ENCODE peak calls at places on chromosomes 4 and X, in nine cellular contexts. Y is T-cell, L is H7, O is T follicular helper cell, N is left ventricle myocardium superior, K is tibial artery, X is fibroblast of pulmonary artery, M is Peyer's patch, C is AG09309. D is an unnamed sample.

GRCh38 chr4:111174331-111174730 is 551.5 kb upstream of the PITX2 start:
- DNase-seq in M (no peak), Y (no peak), O (no peak), X (no peak), L (no peak), K (no peak), C (no peak), N (no peak), D (peak; percentile 28)

GRCh38 chrX:28802625-28803024 is 215.4 kb downstream of the IL1RAPL1 start:
- DNase-seq in O (no peak), X (peak; percentile 10), K (no peak), C (no peak), L (no peak), N (no peak), M (no peak), Y (no peak), D (no peak)

GRCh38 chr4:119260528-119260927 is 48.0 kb downstream of the USP53 start:
- DNase-seq in O (no peak), X (no peak), Y (no peak), L (no peak), K (no peak), C (no peak), M (no peak), N (no peak), D (no peak)

GRCh38 chr4:111770514-111770913 is 374.7 kb upstream of the FAM241A start:
- DNase-seq in L (no peak), M (no peak), O (no peak), C (no peak), N (no peak), K (no peak), X (no peak), Y (no peak), D (no peak)

GRCh38 chr4:3451956-3452355 is 10.2 kb downstream of the HGFAC start:
- DNase-seq in M (no peak), Y (no peak), C (no peak), L (peak; percentile 8), X (peak; percentile 18), K (no peak), N (no peak), O (no peak), D (no peak)

GRCh38 chrX:38142598-38142997 is 78.1 kb downstream of the SRPX start:
- DNase-seq in C (peak; percentile 32), L (no peak), Y (no peak), O (no peak), N (no peak), M (no peak), K (no peak), X (peak; percentile 91), D (no peak)

GRCh38 chrX:104098151-104098808 is 14.0 kb upstream of the ZCCHC18 start:
- DNase-seq in K (no peak), Y (peak; percentile 45), L (peak; percentile 48), C (peak; percentile 62), X (peak; percentile 83), O (peak; percentile 44), N (no peak), M (peak; percentile 72), D (peak; percentile 7)

GRCh38 chrX:16993791-16994318 is 47.4 kb downstream of the REPS2 start:
- DNase-seq in Y (no peak), C (no peak), L (peak; percentile 44), M (no peak), X (no peak), O (no peak), N (no peak), K (no peak), D (no peak)

GRCh38 chr4:143185253-143186107 is 763 bp downstream of the USP38 start:
- DNase-seq in O (peak; percentile 6), L (peak; percentile 36), Y (no peak), N (no peak), C (no peak), K (no peak), M (peak; percentile 55), X (peak; percentile 14), D (no peak)

GRCh38 chr4:101279377-101279871 is 67.9 kb downstream of the PPP3CA start:
- DNase-seq in L (no peak), O (no peak), N (peak; percentile 34), C (peak; percentile 98), K (no peak), Y (no peak), M (no peak), X (peak; percentile 99), D (peak; percentile 43)

GRCh38 chr4:149961876-149962597 is 116.2 kb upstream of the DCLK2 start:
- DNase-seq in M (no peak), X (peak; percentile 69), O (no peak), L (no peak), K (no peak), C (no peak), Y (no peak), N (no peak), D (no peak)

GRCh38 chr4:94413085-94413685 is 38.6 kb upstream of the PDLIM5 start:
- DNase-seq in Y (no peak), N (no peak), K (no peak), C (peak; percentile 53), O (no peak), L (no peak), X (no peak), M (no peak), D (no peak)

GRCh38 chr4:182206916-182207315 is 36.3 kb upstream of the TENM3 start:
- DNase-seq in M (no peak), C (no peak), O (no peak), Y (no peak), X (no peak), L (no peak), N (no peak), K (no peak), D (no peak)

GRCh38 chr4:112857461-112857860 is 192.0 kb upstream of the ANK2 start:
- DNase-seq in N (no peak), K (no peak), X (peak; percentile 78), Y (no peak), L (no peak), O (no peak), M (no peak), C (peak; percentile 79), D (peak; percentile 90)

GRCh38 chr4:42123071-42123644 is 29.3 kb downstream of the BEND4 start:
- DNase-seq in O (no peak), L (no peak), Y (no peak), M (no peak), K (no peak), X (no peak), C (no peak), N (no peak), D (no peak)

GRCh38 chrX:155997436-155997835 is at the start of gene IL9R:
- DNase-seq in M (peak; percentile 69), N (no peak), O (no peak), C (no peak), K (no peak), L (no peak), X (no peak), Y (peak; percentile 34), D (no peak)

GRCh38 chr4:7677799-7678301 is 243.1 kb upstream of the PSAPL1 start:
- DNase-seq in O (no peak), C (no peak), X (no peak), Y (no peak), L (peak; percentile 61), M (no peak), N (peak; percentile 8), K (no peak), D (no peak)

GRCh38 chr4:151563194-151563593 is 154.2 kb downstream of the FHIP1A start:
- DNase-seq in X (no peak), Y (no peak), C (no peak), M (no peak), K (no peak), O (no peak), N (no peak), L (no peak), D (no peak)

GRCh38 chrX:29478336-29479069 is 736.9 kb upstream of the MAGEB2 start:
- DNase-seq in Y (no peak), K (no peak), C (no peak), M (no peak), X (peak; percentile 48), L (peak; percentile 66), O (no peak), N (no peak), D (peak; percentile 4)

GRCh38 chr4:109472343-109472761 is 38.7 kb downstream of the SEC24B start:
- DNase-seq in L (no peak), O (no peak), K (no peak), N (no peak), X (peak; percentile 71), M (no peak), C (peak; percentile 27), Y (no peak), D (peak; percentile 80)

GRCh38 chr4:106773106-106773905 is 262.8 kb downstream of the DKK2 start:
- DNase-seq in O (no peak), Y (no peak), K (no peak), L (no peak), N (no peak), X (peak; percentile 4), C (peak; percentile 39), M (no peak), D (peak; percentile 15)

GRCh38 chrX:2430265-2430825 is 70.4 kb downstream of the DHRSX start:
- DNase-seq in L (no peak), Y (no peak), K (no peak), M (no peak), O (no peak), N (no peak), X (no peak), C (no peak), D (no peak)

GRCh38 chr4:140735779-140736391 is 20.3 kb downstream of the TBC1D9 start:
- DNase-seq in O (no peak), M (no peak), K (no peak), Y (no peak), C (no peak), N (no peak), L (no peak), X (no peak), D (peak; percentile 5)

GRCh38 chrX:97159916-97160800 is 276.4 kb downstream of the RPA4 start:
- DNase-seq in K (no peak), L (no peak), N (no peak), X (no peak), C (no peak), M (no peak), Y (no peak), O (no peak), D (no peak)

GRCh38 chr4:151486166-151486565 is 77.2 kb downstream of the FHIP1A start:
- DNase-seq in Y (no peak), K (no peak), O (no peak), N (no peak), L (no peak), C (peak; percentile 76), M (no peak), X (peak; percentile 8), D (no peak)

GRCh38 chrX:45755719-45756118 is 555.0 kb upstream of the DIPK2B start:
- DNase-seq in N (no peak), K (no peak), O (no peak), X (no peak), C (no peak), M (no peak), Y (no peak), L (no peak), D (no peak)

GRCh38 chrX:51860679-51861078 is 32.7 kb upstream of the MAGED1 start:
- DNase-seq in N (no peak), X (peak; percentile 60), L (peak; percentile 23), O (no peak), C (no peak), K (no peak), Y (no peak), M (no peak), D (no peak)

GRCh38 chr4:41427306-41427882 is 110.6 kb upstream of the LIMCH1 start:
- DNase-seq in L (no peak), M (no peak), C (no peak), N (no peak), Y (no peak), X (no peak), O (no peak), K (no peak), D (no peak)

GRCh38 chr4:141576585-141577110 is 59.7 kb upstream of the IL15 start:
- DNase-seq in L (no peak), O (no peak), X (no peak), M (no peak), N (no peak), C (no peak), Y (no peak), K (no peak), D (no peak)

GRCh38 chr4:125658773-125659172 is 344.0 kb downstream of the FAT4 start:
- DNase-seq in N (no peak), M (no peak), Y (no peak), O (no peak), K (no peak), L (no peak), C (no peak), X (no peak), D (no peak)

GRCh38 chrX:143536176-143536575 is 18.9 kb upstream of the SPANXN3 start:
- DNase-seq in Y (no peak), L (no peak), K (no peak), M (no peak), C (no peak), N (no peak), O (no peak), X (no peak), D (no peak)